ENCODE peak calls at places on chromosomes 3 and 15, in five cellular contexts. L, J, C, W and O are unnamed samples.

GRCh38 chr3:110664148-110664547 is 407.5 kb upstream of the NECTIN3 start:
- DNase-seq in C (no peak), L (no peak), W (no peak), J (no peak), O (no peak)

GRCh38 chr3:64972793-64973192 is 285.0 kb upstream of the ADAMTS9 start:
- DNase-seq in W (peak; percentile 54), C (no peak), J (no peak), L (no peak), O (no peak)

GRCh38 chr3:53880396-53881345 is 1.3 kb downstream of the ACTR8 start:
- DNase-seq in J (no peak), C (no peak), W (peak; percentile 42), L (no peak), O (no peak)

GRCh38 chr3:140762751-140763150 is 84.9 kb downstream of the TRIM42 start:
- DNase-seq in C (no peak), J (no peak), W (no peak), L (no peak), O (no peak)

GRCh38 chr3:129078510-129078909 is 17.9 kb downstream of the GP9 start:
- DNase-seq in L (no peak), J (no peak), C (no peak), W (no peak), O (no peak)

GRCh38 chr15:68326711-68327412 is 49.3 kb downstream of the FEM1B start:
- DNase-seq in L (no peak), W (no peak), J (no peak), C (no peak), O (no peak)

GRCh38 chr3:30233924-30234666 is 372.3 kb upstream of the TGFBR2 start:
- DNase-seq in J (no peak), L (no peak), W (no peak), C (no peak), O (no peak)

GRCh38 chr3:124812291-124813265 is 74.6 kb downstream of the ITGB5 start:
- DNase-seq in W (peak; percentile 99), J (no peak), L (no peak), C (no peak), O (no peak)

GRCh38 chr3:59267021-59267420 is 217.2 kb upstream of the CFAP20DC start:
- DNase-seq in C (no peak), L (no peak), J (no peak), W (no peak), O (no peak)

GRCh38 chr3:5120446-5120845 is 1.6 kb upstream of the ARL8B start:
- DNase-seq in L (no peak), W (no peak), C (no peak), J (no peak), O (no peak)

GRCh38 chr3:5126586-5126985 is 4.5 kb downstream of the ARL8B start:
- DNase-seq in C (no peak), W (peak; percentile 12), L (no peak), J (no peak), O (no peak)

GRCh38 chr3:5123937-5124336 is 1.8 kb downstream of the ARL8B start:
- DNase-seq in J (no peak), W (no peak), C (no peak), L (no peak), O (no peak)

GRCh38 chr3:5122030-5122740 is at the start of gene ARL8B:
- DNase-seq in L (peak; percentile 96), J (peak; percentile 96), C (peak; percentile 95), W (peak; percentile 83), O (peak; percentile 95)

DNA sequence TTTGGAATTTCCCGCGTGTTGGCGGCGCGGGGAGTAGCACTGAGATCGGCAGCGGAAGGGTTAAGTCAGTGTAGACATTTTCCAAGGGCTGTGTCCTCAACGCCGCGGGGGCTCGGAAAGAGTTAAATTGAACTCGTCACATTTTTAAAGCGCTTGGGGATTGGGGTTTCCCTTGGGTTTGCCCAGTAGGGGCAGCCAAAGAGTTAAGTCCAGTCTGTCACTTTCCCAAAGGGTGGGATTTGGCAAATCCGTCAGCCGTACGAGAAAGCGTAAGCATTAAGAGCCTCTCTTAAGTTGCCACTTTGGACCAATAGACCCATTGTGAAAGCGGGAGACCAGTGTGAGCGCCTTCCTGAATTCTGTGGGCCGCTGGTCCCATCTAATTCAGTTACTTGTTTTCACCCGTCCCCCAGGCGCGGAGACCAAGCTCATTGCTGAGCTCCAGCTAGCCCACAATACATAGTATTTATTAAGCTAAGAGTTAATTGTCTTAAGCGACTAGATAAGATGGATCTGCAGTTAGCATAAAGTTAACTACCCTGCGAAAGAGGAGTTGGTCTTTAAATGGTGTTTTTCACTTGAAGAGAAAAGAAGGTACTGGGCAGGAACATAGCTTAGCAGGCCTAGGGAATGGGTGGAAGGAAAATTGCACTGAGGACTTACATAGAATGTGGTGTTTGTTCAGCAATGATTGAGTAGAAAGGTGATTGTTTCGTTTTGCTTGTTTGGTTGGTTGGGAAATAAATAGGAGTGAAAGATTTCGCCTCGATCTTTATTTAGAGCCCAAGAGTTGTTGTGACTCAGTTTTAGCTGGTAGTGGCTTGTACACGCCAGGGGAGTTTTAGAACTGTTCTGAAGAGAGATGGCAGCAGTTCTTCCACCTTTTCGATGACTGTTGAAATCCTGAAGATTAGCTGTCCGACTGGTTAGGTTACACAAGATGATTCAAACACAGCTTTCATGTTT is 932 bp downstream of the ARL8B start:
- DNase-seq in J (peak; percentile 41), W (peak; percentile 67), C (no peak), L (peak; percentile 46), O (peak; percentile 26)
- TF ChIP-seq CTCF in J (no peak), W (peak; percentile 6), C (no peak), L (no peak), O (no peak)

GRCh38 chr3:94716326-94717018 is 653.6 kb downstream of the NSUN3 start:
- DNase-seq in C (no peak), J (no peak), L (no peak), W (no peak), O (no peak)
- TF ChIP-seq CTCF in C (no peak), J (no peak), L (no peak), W (no peak), O (no peak)

DNA sequence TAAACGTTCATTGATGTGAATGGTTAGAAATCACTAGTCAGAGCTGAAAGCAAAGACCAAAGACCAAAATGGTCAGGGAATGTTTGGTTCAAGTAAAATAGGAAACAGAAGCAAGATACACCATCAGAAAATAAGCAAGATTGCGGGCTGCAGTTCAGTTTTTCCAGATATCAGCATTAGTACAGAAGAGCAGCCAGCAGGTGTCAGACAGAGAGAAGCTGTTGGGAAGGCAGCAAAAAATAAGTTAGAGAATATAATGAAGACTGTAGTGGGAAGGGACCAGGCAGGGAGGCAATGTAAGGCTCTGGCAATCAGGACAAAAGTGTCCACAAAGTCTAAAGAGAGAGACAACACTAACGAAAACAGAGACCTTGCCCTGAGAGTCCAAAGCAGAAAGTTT is 639.4 kb upstream of the NAALADL2 start:
- DNase-seq in W (no peak), C (no peak), J (no peak), L (no peak), O (no peak)
- TF ChIP-seq CTCF in W (peak; percentile 17), C (no peak), J (no peak), L (no peak), O (no peak)

DNA sequence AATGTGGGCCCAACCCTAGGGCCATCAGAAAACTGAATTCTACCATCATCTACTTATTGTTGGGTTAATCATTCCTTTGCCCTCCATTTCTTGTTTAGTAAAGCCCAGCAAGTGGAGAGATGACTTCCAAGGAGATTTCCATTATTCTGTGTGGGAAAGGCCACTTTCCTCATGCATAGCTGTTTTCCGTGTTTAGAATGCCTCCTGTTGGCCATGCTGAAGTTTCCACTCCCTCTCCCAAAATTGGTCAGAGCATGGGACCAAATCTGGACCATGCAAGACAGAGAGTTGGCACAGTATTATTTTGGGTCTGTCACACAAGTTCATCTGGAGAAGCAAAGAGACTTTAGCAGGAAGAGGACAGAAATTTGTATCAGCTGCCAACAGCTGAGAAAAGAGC is 15.3 kb upstream of the SUSD5 start:
- DNase-seq in L (no peak), J (no peak), W (no peak), C (no peak), O (no peak)
- TF ChIP-seq CTCF in L (no peak), J (no peak), W (no peak), C (no peak), O (no peak)

DNA sequence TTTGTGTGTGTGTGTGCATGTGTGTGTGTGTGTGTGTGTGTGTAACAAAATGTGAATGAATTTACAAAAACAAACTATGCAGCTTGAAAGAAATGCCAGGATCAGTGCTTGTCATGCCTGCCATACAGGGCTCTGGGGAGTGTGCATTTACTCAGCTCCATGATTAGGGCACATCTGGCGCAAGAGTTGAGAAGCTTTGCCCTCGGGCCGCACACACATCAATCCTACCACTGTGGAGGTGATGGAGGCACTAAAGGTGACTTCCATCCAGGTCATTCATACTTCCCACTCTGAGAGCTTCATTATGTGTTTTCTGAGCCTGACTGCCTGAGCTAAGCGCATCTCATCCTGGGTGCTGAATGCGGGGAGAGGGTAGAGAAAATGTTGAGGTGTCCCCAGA is 72.0 kb upstream of the ZBED2 start:
- DNase-seq in C (no peak), W (no peak), L (no peak), J (no peak), O (no peak)
- TF ChIP-seq CTCF in C (no peak), W (no peak), L (no peak), J (no peak), O (no peak)